ENCODE peak calls at places on chromosomes 7 and 10, in five cellular contexts. G, K, E, B and P are unnamed samples.

GRCh38 chr7:51265066-51265907 is 51.3 kb downstream of the COBL start:
- DNase-seq in G (no peak), K (no peak), E (no peak), B (no peak), P (no peak)

GRCh38 chr7:148856891-148857290 is 27.2 kb downstream of the EZH2 start:
- DNase-seq in G (no peak), K (no peak), E (no peak), B (no peak), P (no peak)

GRCh38 chr7:24654305-24654704 is 81.1 kb downstream of the PALS2 start:
- DNase-seq in G (no peak), K (no peak), E (no peak), B (no peak), P (no peak)

GRCh38 chr10:95260909-95261552 is 29.8 kb downstream of the PDLIM1 start:
- DNase-seq in G (no peak), K (no peak), E (no peak), B (no peak), P (no peak)

GRCh38 chr7:17617380-17617779 is 318.9 kb downstream of the AHR start:
- DNase-seq in G (no peak), K (no peak), E (no peak), B (no peak), P (no peak)

GRCh38 chr7:150476819-150477631 is 26.6 kb downstream of the GIMAP8 start:
- DNase-seq in G (no peak), K (no peak), E (peak; percentile 43), B (no peak), P (no peak)

GRCh38 chr7:151631149-151631967 is 111.7 kb upstream of the RHEB start:
- DNase-seq in G (no peak), K (no peak), E (no peak), B (no peak), P (no peak)

GRCh38 chr10:51273572-51273971 is 199.3 kb downstream of the PRKG1 start:
- DNase-seq in G (no peak), K (no peak), E (no peak), B (no peak), P (no peak)

GRCh38 chr7:37047260-37047659 is 323.0 kb upstream of the AOAH start:
- DNase-seq in G (no peak), K (no peak), E (no peak), B (no peak), P (no peak)
- TF ChIP-seq TAF1 in G (no peak), K (no peak), E (no peak), B (no peak), P (no peak)

GRCh38 chr7:65827366-65827765 is 45.5 kb upstream of the VKORC1L1 start:
- DNase-seq in G (no peak), K (no peak), E (no peak), B (no peak), P (no peak)

DNA sequence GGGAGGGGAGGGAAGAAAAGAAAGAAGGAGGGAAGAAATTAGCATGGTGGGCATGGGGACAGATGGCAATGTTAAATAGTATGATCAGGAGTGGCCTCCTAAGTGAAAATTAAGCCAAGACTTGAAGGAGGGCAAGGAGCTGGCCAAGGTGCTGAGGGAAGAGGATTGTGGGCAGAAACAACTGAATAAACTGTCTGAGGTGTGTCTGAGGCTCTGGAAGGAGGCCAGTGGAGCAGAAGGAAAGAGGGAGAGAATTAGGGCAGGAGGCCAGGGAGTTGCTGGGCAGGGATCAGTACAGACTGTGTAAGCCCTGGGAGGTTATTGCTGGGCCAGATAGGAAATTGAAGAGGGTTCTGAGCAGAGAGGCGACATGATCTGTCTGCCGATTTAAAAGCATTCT is 40.6 kb upstream of the VKORC1L1 start:
- DNase-seq in G (no peak), K (no peak), E (no peak), B (no peak), P (no peak)
- TF ChIP-seq TAF1 in G (no peak), K (no peak), E (no peak), B (no peak), P (no peak)

GRCh38 chr7:96901822-96902412 is 103.4 kb upstream of the DLX6 start:
- DNase-seq in G (no peak), K (no peak), E (no peak), B (no peak), P (no peak)
- TF ChIP-seq TAF1 in G (no peak), K (no peak), E (no peak), B (no peak), P (no peak)

GRCh38 chr10:29865700-29866355 is 193.6 kb downstream of the JCAD start:
- DNase-seq in G (no peak), K (no peak), E (no peak), B (no peak), P (no peak)
- TF ChIP-seq TAF1 in G (no peak), K (no peak), E (no peak), B (no peak), P (no peak)